ENCODE peak calls at places on chromosomes 2 and 18, in eight cellular contexts. One of them, this sample, is unnamed.

GRCh38 chr2:180358458-180358857 is 351.4 kb upstream of the CWC22 start:
- DNase-seq in neural progenitor cell: no peak
- DNase-seq in heart right ventricle: no peak
- DNase-seq in IMR-90: no peak
- DNase-seq in GM23248: no peak
- DNase-seq in uterus: no peak
- DNase-seq in iPS DF 6.9: no peak
- DNase-seq in suprapubic skin: no peak
- DNase-seq in this sample: no peak

GRCh38 chr18:59109375-59109774 is 30.3 kb upstream of the SEC11C start:
- DNase-seq in heart right ventricle: no peak
- DNase-seq in IMR-90: no peak
- DNase-seq in neural progenitor cell: no peak
- DNase-seq in iPS DF 6.9: no peak
- DNase-seq in GM23248: peak; percentile 26
- DNase-seq in suprapubic skin: no peak
- DNase-seq in uterus: no peak
- DNase-seq in this sample: peak; percentile 10

GRCh38 chr2:197159681-197160211 is 150.8 kb downstream of the ANKRD44 start:
- DNase-seq in neural progenitor cell: no peak
- DNase-seq in IMR-90: peak; percentile 85
- DNase-seq in uterus: no peak
- DNase-seq in suprapubic skin: no peak
- DNase-seq in heart right ventricle: no peak
- DNase-seq in iPS DF 6.9: no peak
- DNase-seq in GM23248: peak; percentile 70
- DNase-seq in this sample: peak; percentile 4

GRCh38 chr2:33205693-33206434 is 259.1 kb downstream of the LTBP1 start:
- DNase-seq in suprapubic skin: no peak
- DNase-seq in uterus: no peak
- DNase-seq in GM23248: no peak
- DNase-seq in neural progenitor cell: no peak
- DNase-seq in iPS DF 6.9: no peak
- DNase-seq in heart right ventricle: no peak
- DNase-seq in IMR-90: no peak
- DNase-seq in this sample: no peak

GRCh38 chr2:237280235-237280634 is 133.7 kb downstream of the COL6A3 start:
- DNase-seq in heart right ventricle: no peak
- DNase-seq in suprapubic skin: no peak
- DNase-seq in iPS DF 6.9: no peak
- DNase-seq in GM23248: peak; percentile 95
- DNase-seq in IMR-90: peak; percentile 99
- DNase-seq in uterus: no peak
- DNase-seq in neural progenitor cell: no peak
- DNase-seq in this sample: peak; percentile 90

GRCh38 chr18:28003451-28003850 is 173.5 kb downstream of the CDH2 start:
- DNase-seq in IMR-90: peak; percentile 68
- DNase-seq in GM23248: peak; percentile 86
- DNase-seq in neural progenitor cell: no peak
- DNase-seq in uterus: no peak
- DNase-seq in heart right ventricle: no peak
- DNase-seq in suprapubic skin: no peak
- DNase-seq in iPS DF 6.9: no peak
- DNase-seq in this sample: no peak

GRCh38 chr2:97728091-97728596 is 14.8 kb downstream of the ZAP70 start:
- DNase-seq in GM23248: peak; percentile 77
- DNase-seq in uterus: no peak
- DNase-seq in IMR-90: no peak
- DNase-seq in neural progenitor cell: no peak
- DNase-seq in heart right ventricle: peak; percentile 36
- DNase-seq in iPS DF 6.9: no peak
- DNase-seq in suprapubic skin: peak; percentile 71
- DNase-seq in this sample: peak; percentile 96

GRCh38 chr2:215895330-215895729 is 118.0 kb downstream of the MREG start:
- DNase-seq in GM23248: no peak
- DNase-seq in heart right ventricle: no peak
- DNase-seq in IMR-90: no peak
- DNase-seq in iPS DF 6.9: no peak
- DNase-seq in uterus: no peak
- DNase-seq in suprapubic skin: no peak
- DNase-seq in neural progenitor cell: no peak
- DNase-seq in this sample: no peak

GRCh38 chr2:159090514-159091201 is 122.2 kb downstream of the TANC1 start:
- DNase-seq in IMR-90: peak; percentile 38
- DNase-seq in suprapubic skin: no peak
- DNase-seq in uterus: no peak
- DNase-seq in neural progenitor cell: no peak
- DNase-seq in heart right ventricle: no peak
- DNase-seq in GM23248: peak; percentile 76
- DNase-seq in iPS DF 6.9: no peak
- DNase-seq in this sample: no peak

GRCh38 chr2:240556553-240557100 is 1.2 kb downstream of the ANKMY1 start:
- DNase-seq in heart right ventricle: peak; percentile 25
- DNase-seq in IMR-90: peak; percentile 37
- DNase-seq in GM23248: peak; percentile 75
- DNase-seq in suprapubic skin: no peak
- DNase-seq in neural progenitor cell: peak; percentile 59
- DNase-seq in iPS DF 6.9: no peak
- DNase-seq in uterus: no peak
- DNase-seq in this sample: peak; percentile 58

GRCh38 chr2:36677995-36678605 is 18.4 kb upstream of the VIT start:
- DNase-seq in neural progenitor cell: no peak
- DNase-seq in GM23248: peak; percentile 41
- DNase-seq in suprapubic skin: no peak
- DNase-seq in uterus: no peak
- DNase-seq in IMR-90: peak; percentile 64
- DNase-seq in iPS DF 6.9: no peak
- DNase-seq in heart right ventricle: no peak
- DNase-seq in this sample: peak; percentile 12

GRCh38 chr2:84495539-84496146 is 20.7 kb upstream of the DNAH6 start:
- DNase-seq in IMR-90: peak; percentile 78
- DNase-seq in suprapubic skin: no peak
- DNase-seq in neural progenitor cell: peak; percentile 72
- DNase-seq in heart right ventricle: no peak
- DNase-seq in GM23248: peak; percentile 81
- DNase-seq in iPS DF 6.9: peak; percentile 11
- DNase-seq in uterus: peak; percentile 30
- DNase-seq in this sample: peak; percentile 6

GRCh38 chr2:241001413-241002274 is 3.2 kb downstream of the SNED1 start:
- DNase-seq in iPS DF 6.9: no peak
- DNase-seq in suprapubic skin: peak; percentile 78
- DNase-seq in uterus: no peak
- DNase-seq in neural progenitor cell: no peak
- DNase-seq in heart right ventricle: no peak
- DNase-seq in IMR-90: no peak
- DNase-seq in GM23248: no peak
- DNase-seq in this sample: no peak

GRCh38 chr2:11923935-11924334 is 177.5 kb downstream of the LPIN1 start:
- DNase-seq in IMR-90: no peak
- DNase-seq in suprapubic skin: no peak
- DNase-seq in iPS DF 6.9: no peak
- DNase-seq in heart right ventricle: no peak
- DNase-seq in neural progenitor cell: no peak
- DNase-seq in uterus: no peak
- DNase-seq in GM23248: no peak
- DNase-seq in this sample: no peak
- H3K4me3 ChIP-seq in IMR-90: no peak overlapping the region
- H3K4me3 ChIP-seq in suprapubic skin: no peak overlapping the region
- H3K4me3 ChIP-seq in iPS DF 6.9: no peak overlapping the region
- H3K4me3 ChIP-seq in heart right ventricle: no peak overlapping the region
- H3K4me3 ChIP-seq in neural progenitor cell: no peak overlapping the region
- H3K4me3 ChIP-seq in uterus: no peak overlapping the region
- H3K4me3 ChIP-seq in GM23248: no peak overlapping the region
- H3K4me3 ChIP-seq in this sample: no peak overlapping the region

DNA sequence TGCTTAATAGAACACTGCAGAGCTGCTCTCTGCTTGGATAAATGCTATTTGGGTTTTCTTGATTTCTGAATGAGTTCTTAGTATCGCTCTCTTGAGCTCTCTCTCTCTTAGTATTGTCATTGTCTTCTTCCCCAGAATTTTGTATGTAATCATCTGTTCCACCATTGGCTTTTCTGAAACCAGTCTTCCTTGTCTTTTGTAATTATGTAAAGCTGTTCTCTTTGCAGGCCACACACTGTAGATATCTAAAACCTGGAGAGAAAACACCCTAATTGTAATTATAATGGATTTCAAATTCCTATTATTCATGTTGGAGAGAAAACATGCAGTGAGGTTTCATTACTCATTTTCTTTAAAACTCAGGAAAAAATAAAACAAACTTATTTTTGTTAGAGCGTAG is 333.1 kb upstream of the CHAC2 start:
- DNase-seq in heart right ventricle: no peak
- DNase-seq in suprapubic skin: no peak
- DNase-seq in iPS DF 6.9: no peak
- DNase-seq in GM23248: no peak
- DNase-seq in neural progenitor cell: no peak
- DNase-seq in uterus: no peak
- DNase-seq in IMR-90: no peak
- DNase-seq in this sample: no peak
- H3K9me3 ChIP-seq in heart right ventricle: no peaks in the 10 kb centered on the region
- H3K9me3 ChIP-seq in suprapubic skin: no peaks in the 10 kb centered on the region
- H3K9me3 ChIP-seq in iPS DF 6.9: no peaks in the 10 kb centered on the region
- H3K9me3 ChIP-seq in GM23248: no peaks in the 10 kb centered on the region
- H3K9me3 ChIP-seq in neural progenitor cell: no peaks in the 10 kb centered on the region
- H3K9me3 ChIP-seq in uterus: no peaks in the 10 kb centered on the region
- H3K9me3 ChIP-seq in IMR-90: no peaks in the 10 kb centered on the region
- H3K9me3 ChIP-seq in this sample: no peaks in the 10 kb centered on the region

DNA sequence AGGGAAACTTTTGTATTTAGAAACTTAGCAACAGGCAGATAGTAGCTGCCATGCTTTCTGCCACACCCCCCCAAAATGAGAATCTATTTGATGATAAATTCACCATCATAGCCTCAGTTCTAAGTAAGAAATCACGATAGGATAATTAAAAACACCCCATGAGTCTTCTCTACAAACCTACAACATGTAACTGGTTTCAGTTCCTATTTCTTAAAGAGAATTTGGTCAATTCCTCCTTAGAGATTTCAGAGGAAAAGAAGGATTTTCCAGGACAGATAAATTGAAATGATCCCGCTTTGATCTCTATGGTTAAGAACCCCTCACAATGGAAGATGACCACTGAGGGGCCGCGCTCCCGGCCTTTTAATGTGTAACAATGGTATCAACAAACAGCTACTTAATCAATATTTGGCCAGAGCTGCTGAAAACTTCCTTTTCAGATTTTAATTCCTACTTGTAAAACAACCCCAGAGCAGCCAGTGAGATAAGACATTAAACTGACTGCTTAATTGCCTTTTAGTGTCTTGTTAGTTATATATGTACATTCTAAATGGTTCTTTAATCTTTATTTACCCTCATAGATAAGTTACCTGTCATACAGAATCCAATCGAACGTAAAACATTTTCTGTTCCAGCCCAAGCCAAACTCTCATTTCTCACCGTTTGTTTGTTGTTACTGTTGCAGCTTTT is 10.1 kb downstream of the PAX3 start:
- DNase-seq in iPS DF 6.9: no peak
- DNase-seq in suprapubic skin: no peak
- DNase-seq in neural progenitor cell: peak; percentile 65
- DNase-seq in heart right ventricle: no peak
- DNase-seq in GM23248: no peak
- DNase-seq in uterus: no peak
- DNase-seq in IMR-90: no peak
- DNase-seq in this sample: no peak
- H3K27me3 ChIP-seq in iPS DF 6.9: peaks cover 56% of the 10 kb centered on the region
- H3K27me3 ChIP-seq in suprapubic skin: peaks cover 99% of the 10 kb centered on the region
- H3K27me3 ChIP-seq in neural progenitor cell: peaks cover 95% of the 10 kb centered on the region
- H3K27me3 ChIP-seq in heart right ventricle: peaks cover 99% of the 10 kb centered on the region
- H3K27me3 ChIP-seq in GM23248: peaks cover 69% of the 10 kb centered on the region
- H3K27me3 ChIP-seq in uterus: peaks cover 11% of the 10 kb centered on the region
- H3K27me3 ChIP-seq in IMR-90: peaks cover 53% of the 10 kb centered on the region
- H3K27me3 ChIP-seq in this sample: no peaks in the 10 kb centered on the region

GRCh38 chr2:104846182-104846954 is 7.5 kb upstream of the POU3F3 start:
- DNase-seq in IMR-90: no peak
- DNase-seq in GM23248: no peak
- DNase-seq in suprapubic skin: no peak
- DNase-seq in uterus: no peak
- DNase-seq in heart right ventricle: no peak
- DNase-seq in neural progenitor cell: no peak
- DNase-seq in iPS DF 6.9: no peak
- DNase-seq in this sample: no peak
- H3K4me3 ChIP-seq in IMR-90: no peak overlapping the region
- H3K4me3 ChIP-seq in GM23248: no peak overlapping the region
- H3K4me3 ChIP-seq in suprapubic skin: no peak overlapping the region
- H3K4me3 ChIP-seq in uterus: no peak overlapping the region
- H3K4me3 ChIP-seq in heart right ventricle: no peak overlapping the region
- H3K4me3 ChIP-seq in neural progenitor cell: peak overlapping the region; percentile 61
- H3K4me3 ChIP-seq in iPS DF 6.9: no peak overlapping the region
- H3K4me3 ChIP-seq in this sample: no peak overlapping the region

GRCh38 chr2:112864072-112864471 is 27.5 kb upstream of the IL1B start:
- DNase-seq in GM23248: no peak
- DNase-seq in IMR-90: no peak
- DNase-seq in uterus: no peak
- DNase-seq in neural progenitor cell: no peak
- DNase-seq in suprapubic skin: no peak
- DNase-seq in iPS DF 6.9: no peak
- DNase-seq in heart right ventricle: no peak
- DNase-seq in this sample: no peak
- H3K9me3 ChIP-seq in GM23248: peaks cover 9% of the 10 kb centered on the region
- H3K9me3 ChIP-seq in IMR-90: peaks cover 6% of the 10 kb centered on the region
- H3K9me3 ChIP-seq in uterus: no peaks in the 10 kb centered on the region
- H3K9me3 ChIP-seq in neural progenitor cell: peaks cover 25% of the 10 kb centered on the region
- H3K9me3 ChIP-seq in suprapubic skin: peaks cover 7% of the 10 kb centered on the region
- H3K9me3 ChIP-seq in iPS DF 6.9: peaks cover 4% of the 10 kb centered on the region
- H3K9me3 ChIP-seq in heart right ventricle: peaks cover 39% of the 10 kb centered on the region
- H3K9me3 ChIP-seq in this sample: peaks cover 34% of the 10 kb centered on the region